ENCODE peak calls at places on chromosomes 4 and X, in ten cellular contexts. One of them, this sample, is unnamed.

GRCh38 chrX:13893826-13894225 is 76.9 kb upstream of the GPM6B start:
- DNase-seq in EL: no peak
- DNase-seq in ureter: no peak
- DNase-seq in iris pigment epithelial cell: no peak
- DNase-seq in cardiac septum: no peak
- DNase-seq in H4: no peak
- DNase-seq in dorsolateral prefrontal cortex: no peak
- DNase-seq in COR-L47: no peak
- DNase-seq in T-helper 2 cell: no peak
- DNase-seq in stimulated activated CD8-positive, alpha-beta memory T cell treated with anti-CD3 and anti-CD28 coated beads, Interleukin-4, amount 100 ng/mL, for 1 hour: no peak
- DNase-seq in this sample: no peak

GRCh38 chr4:98352940-98353339 is 91.8 kb downstream of the RAP1GDS1 start:
- DNase-seq in EL: no peak
- DNase-seq in ureter: no peak
- DNase-seq in iris pigment epithelial cell: no peak
- DNase-seq in cardiac septum: no peak
- DNase-seq in H4: no peak
- DNase-seq in dorsolateral prefrontal cortex: no peak
- DNase-seq in COR-L47: no peak
- DNase-seq in T-helper 2 cell: no peak
- DNase-seq in stimulated activated CD8-positive, alpha-beta memory T cell treated with anti-CD3 and anti-CD28 coated beads, Interleukin-4, amount 100 ng/mL, for 1 hour: no peak
- DNase-seq in this sample: no peak

GRCh38 chrX:139831689-139832456 is 101.0 kb downstream of the ATP11C start:
- DNase-seq in EL: peak
- DNase-seq in ureter: no peak
- DNase-seq in iris pigment epithelial cell: peak
- DNase-seq in cardiac septum: no peak
- DNase-seq in H4: peak
- DNase-seq in dorsolateral prefrontal cortex: no peak
- DNase-seq in COR-L47: no peak
- DNase-seq in T-helper 2 cell: no peak
- DNase-seq in stimulated activated CD8-positive, alpha-beta memory T cell treated with anti-CD3 and anti-CD28 coated beads, Interleukin-4, amount 100 ng/mL, for 1 hour: no peak
- DNase-seq in this sample: peak

GRCh38 chr4:145069361-145069760 is 28.6 kb downstream of the ANAPC10 start:
- DNase-seq in EL: peak
- DNase-seq in ureter: no peak
- DNase-seq in iris pigment epithelial cell: peak
- DNase-seq in cardiac septum: no peak
- DNase-seq in H4: no peak
- DNase-seq in dorsolateral prefrontal cortex: no peak
- DNase-seq in COR-L47: no peak
- DNase-seq in T-helper 2 cell: no peak
- DNase-seq in stimulated activated CD8-positive, alpha-beta memory T cell treated with anti-CD3 and anti-CD28 coated beads, Interleukin-4, amount 100 ng/mL, for 1 hour: no peak
- DNase-seq in this sample: peak

GRCh38 chrX:11100281-11101035 is 10.7 kb upstream of the HCCS start:
- DNase-seq in EL: peak
- DNase-seq in ureter: peak
- DNase-seq in iris pigment epithelial cell: peak
- DNase-seq in cardiac septum: no peak
- DNase-seq in H4: peak
- DNase-seq in dorsolateral prefrontal cortex: no peak
- DNase-seq in COR-L47: peak
- DNase-seq in T-helper 2 cell: no peak
- DNase-seq in stimulated activated CD8-positive, alpha-beta memory T cell treated with anti-CD3 and anti-CD28 coated beads, Interleukin-4, amount 100 ng/mL, for 1 hour: no peak
- DNase-seq in this sample: peak

GRCh38 chr4:99300934-99301333 is 10.1 kb upstream of the ADH1A start:
- DNase-seq in EL: peak
- DNase-seq in ureter: peak
- DNase-seq in iris pigment epithelial cell: peak
- DNase-seq in cardiac septum: peak
- DNase-seq in H4: peak
- DNase-seq in dorsolateral prefrontal cortex: no peak
- DNase-seq in COR-L47: peak
- DNase-seq in T-helper 2 cell: no peak
- DNase-seq in stimulated activated CD8-positive, alpha-beta memory T cell treated with anti-CD3 and anti-CD28 coated beads, Interleukin-4, amount 100 ng/mL, for 1 hour: no peak
- DNase-seq in this sample: peak

GRCh38 chrX:55135171-55135570 is 46.4 kb downstream of the PAGE2 start:
- DNase-seq in EL: peak
- DNase-seq in ureter: peak
- DNase-seq in iris pigment epithelial cell: peak
- DNase-seq in cardiac septum: no peak
- DNase-seq in H4: peak
- DNase-seq in dorsolateral prefrontal cortex: no peak
- DNase-seq in COR-L47: no peak
- DNase-seq in T-helper 2 cell: no peak
- DNase-seq in stimulated activated CD8-positive, alpha-beta memory T cell treated with anti-CD3 and anti-CD28 coated beads, Interleukin-4, amount 100 ng/mL, for 1 hour: no peak
- DNase-seq in this sample: no peak

GRCh38 chr4:7158991-7159390 is 33.3 kb upstream of the SORCS2 start:
- DNase-seq in EL: no peak
- DNase-seq in ureter: peak
- DNase-seq in iris pigment epithelial cell: no peak
- DNase-seq in cardiac septum: peak
- DNase-seq in H4: no peak
- DNase-seq in dorsolateral prefrontal cortex: peak
- DNase-seq in COR-L47: no peak
- DNase-seq in T-helper 2 cell: no peak
- DNase-seq in stimulated activated CD8-positive, alpha-beta memory T cell treated with anti-CD3 and anti-CD28 coated beads, Interleukin-4, amount 100 ng/mL, for 1 hour: no peak
- DNase-seq in this sample: no peak

GRCh38 chr4:53905935-53906377 is 158.4 kb downstream of the CHIC2 start:
- DNase-seq in EL: peak
- DNase-seq in ureter: no peak
- DNase-seq in iris pigment epithelial cell: peak
- DNase-seq in cardiac septum: no peak
- DNase-seq in H4: peak
- DNase-seq in dorsolateral prefrontal cortex: no peak
- DNase-seq in COR-L47: no peak
- DNase-seq in T-helper 2 cell: no peak
- DNase-seq in stimulated activated CD8-positive, alpha-beta memory T cell treated with anti-CD3 and anti-CD28 coated beads, Interleukin-4, amount 100 ng/mL, for 1 hour: no peak
- DNase-seq in this sample: peak

GRCh38 chr4:90537491-90537890 is 410.3 kb downstream of the CCSER1 start:
- DNase-seq in EL: no peak
- DNase-seq in ureter: no peak
- DNase-seq in iris pigment epithelial cell: peak
- DNase-seq in cardiac septum: no peak
- DNase-seq in H4: no peak
- DNase-seq in dorsolateral prefrontal cortex: no peak
- DNase-seq in COR-L47: no peak
- DNase-seq in T-helper 2 cell: no peak
- DNase-seq in stimulated activated CD8-positive, alpha-beta memory T cell treated with anti-CD3 and anti-CD28 coated beads, Interleukin-4, amount 100 ng/mL, for 1 hour: no peak
- DNase-seq in this sample: peak

GRCh38 chr4:143207555-143207954 is 22.8 kb downstream of the USP38 start:
- DNase-seq in EL: peak
- DNase-seq in ureter: no peak
- DNase-seq in iris pigment epithelial cell: peak
- DNase-seq in cardiac septum: no peak
- DNase-seq in H4: peak
- DNase-seq in dorsolateral prefrontal cortex: no peak
- DNase-seq in COR-L47: peak
- DNase-seq in T-helper 2 cell: no peak
- DNase-seq in stimulated activated CD8-positive, alpha-beta memory T cell treated with anti-CD3 and anti-CD28 coated beads, Interleukin-4, amount 100 ng/mL, for 1 hour: no peak
- DNase-seq in this sample: no peak

GRCh38 chr4:151292038-151292437 is 15.1 kb downstream of the PRSS48 start:
- DNase-seq in EL: no peak
- DNase-seq in ureter: no peak
- DNase-seq in iris pigment epithelial cell: no peak
- DNase-seq in cardiac septum: no peak
- DNase-seq in H4: no peak
- DNase-seq in dorsolateral prefrontal cortex: no peak
- DNase-seq in COR-L47: no peak
- DNase-seq in T-helper 2 cell: no peak
- DNase-seq in stimulated activated CD8-positive, alpha-beta memory T cell treated with anti-CD3 and anti-CD28 coated beads, Interleukin-4, amount 100 ng/mL, for 1 hour: no peak
- DNase-seq in this sample: no peak

GRCh38 chr4:78776729-78777555 is 792 bp downstream of the BMP2K start:
- DNase-seq in EL: peak
- DNase-seq in ureter: peak
- DNase-seq in iris pigment epithelial cell: peak
- DNase-seq in cardiac septum: peak
- DNase-seq in H4: peak
- DNase-seq in dorsolateral prefrontal cortex: peak
- DNase-seq in COR-L47: peak
- DNase-seq in T-helper 2 cell: peak
- DNase-seq in stimulated activated CD8-positive, alpha-beta memory T cell treated with anti-CD3 and anti-CD28 coated beads, Interleukin-4, amount 100 ng/mL, for 1 hour: peak
- DNase-seq in this sample: peak

GRCh38 chrX:68487254-68487653 is 11.6 kb upstream of the YIPF6 start:
- DNase-seq in EL: no peak
- DNase-seq in ureter: no peak
- DNase-seq in iris pigment epithelial cell: no peak
- DNase-seq in cardiac septum: no peak
- DNase-seq in H4: no peak
- DNase-seq in dorsolateral prefrontal cortex: no peak
- DNase-seq in COR-L47: no peak
- DNase-seq in T-helper 2 cell: no peak
- DNase-seq in stimulated activated CD8-positive, alpha-beta memory T cell treated with anti-CD3 and anti-CD28 coated beads, Interleukin-4, amount 100 ng/mL, for 1 hour: no peak
- DNase-seq in this sample: no peak

GRCh38 chr4:121785479-121785878 is 15.6 kb upstream of the EXOSC9 start:
- DNase-seq in EL: peak
- DNase-seq in ureter: no peak
- DNase-seq in iris pigment epithelial cell: peak
- DNase-seq in cardiac septum: no peak
- DNase-seq in H4: peak
- DNase-seq in dorsolateral prefrontal cortex: no peak
- DNase-seq in COR-L47: no peak
- DNase-seq in T-helper 2 cell: no peak
- DNase-seq in stimulated activated CD8-positive, alpha-beta memory T cell treated with anti-CD3 and anti-CD28 coated beads, Interleukin-4, amount 100 ng/mL, for 1 hour: no peak
- DNase-seq in this sample: peak

GRCh38 chrX:331772-332495 is 13.3 kb upstream of the GTPBP6 start:
- DNase-seq in EL: no peak
- DNase-seq in ureter: no peak
- DNase-seq in iris pigment epithelial cell: no peak
- DNase-seq in cardiac septum: no peak
- DNase-seq in H4: no peak
- DNase-seq in dorsolateral prefrontal cortex: no peak
- DNase-seq in COR-L47: no peak
- DNase-seq in T-helper 2 cell: no peak
- DNase-seq in stimulated activated CD8-positive, alpha-beta memory T cell treated with anti-CD3 and anti-CD28 coated beads, Interleukin-4, amount 100 ng/mL, for 1 hour: no peak
- DNase-seq in this sample: no peak

GRCh38 chrX:139738581-139738980 is 30.6 kb upstream of the MCF2 start:
- DNase-seq in EL: peak
- DNase-seq in ureter: no peak
- DNase-seq in iris pigment epithelial cell: peak
- DNase-seq in cardiac septum: no peak
- DNase-seq in H4: peak
- DNase-seq in dorsolateral prefrontal cortex: no peak
- DNase-seq in COR-L47: no peak
- DNase-seq in T-helper 2 cell: no peak
- DNase-seq in stimulated activated CD8-positive, alpha-beta memory T cell treated with anti-CD3 and anti-CD28 coated beads, Interleukin-4, amount 100 ng/mL, for 1 hour: no peak
- DNase-seq in this sample: no peak

GRCh38 chrX:31838617-31839016 is 766.8 kb upstream of the FTHL17 start:
- DNase-seq in EL: no peak
- DNase-seq in ureter: no peak
- DNase-seq in iris pigment epithelial cell: no peak
- DNase-seq in cardiac septum: no peak
- DNase-seq in H4: no peak
- DNase-seq in dorsolateral prefrontal cortex: no peak
- DNase-seq in COR-L47: no peak
- DNase-seq in T-helper 2 cell: no peak
- DNase-seq in stimulated activated CD8-positive, alpha-beta memory T cell treated with anti-CD3 and anti-CD28 coated beads, Interleukin-4, amount 100 ng/mL, for 1 hour: no peak
- DNase-seq in this sample: no peak

GRCh38 chr4:129362685-129363274 is 266.8 kb downstream of the C4orf33 start:
- DNase-seq in EL: peak
- DNase-seq in ureter: peak
- DNase-seq in iris pigment epithelial cell: peak
- DNase-seq in cardiac septum: no peak
- DNase-seq in H4: peak
- DNase-seq in dorsolateral prefrontal cortex: no peak
- DNase-seq in COR-L47: peak
- DNase-seq in T-helper 2 cell: peak
- DNase-seq in stimulated activated CD8-positive, alpha-beta memory T cell treated with anti-CD3 and anti-CD28 coated beads, Interleukin-4, amount 100 ng/mL, for 1 hour: no peak
- DNase-seq in this sample: no peak

GRCh38 chr4:71231753-71232420 is 106.9 kb upstream of the SLC4A4 start:
- DNase-seq in EL: peak
- DNase-seq in ureter: no peak
- DNase-seq in iris pigment epithelial cell: no peak
- DNase-seq in cardiac septum: no peak
- DNase-seq in H4: no peak
- DNase-seq in dorsolateral prefrontal cortex: no peak
- DNase-seq in COR-L47: no peak
- DNase-seq in T-helper 2 cell: no peak
- DNase-seq in stimulated activated CD8-positive, alpha-beta memory T cell treated with anti-CD3 and anti-CD28 coated beads, Interleukin-4, amount 100 ng/mL, for 1 hour: no peak
- DNase-seq in this sample: no peak

GRCh38 chr4:14877246-14878220 is 124.7 kb upstream of the CPEB2 start:
- DNase-seq in EL: no peak
- DNase-seq in ureter: no peak
- DNase-seq in iris pigment epithelial cell: no peak
- DNase-seq in cardiac septum: no peak
- DNase-seq in H4: peak
- DNase-seq in dorsolateral prefrontal cortex: no peak
- DNase-seq in COR-L47: no peak
- DNase-seq in T-helper 2 cell: no peak
- DNase-seq in stimulated activated CD8-positive, alpha-beta memory T cell treated with anti-CD3 and anti-CD28 coated beads, Interleukin-4, amount 100 ng/mL, for 1 hour: no peak
- DNase-seq in this sample: peak

GRCh38 chrX:84469226-84469625 is 33.0 kb downstream of the HDX start:
- DNase-seq in EL: peak
- DNase-seq in ureter: no peak
- DNase-seq in iris pigment epithelial cell: peak
- DNase-seq in cardiac septum: no peak
- DNase-seq in H4: peak
- DNase-seq in dorsolateral prefrontal cortex: no peak
- DNase-seq in COR-L47: peak
- DNase-seq in T-helper 2 cell: no peak
- DNase-seq in stimulated activated CD8-positive, alpha-beta memory T cell treated with anti-CD3 and anti-CD28 coated beads, Interleukin-4, amount 100 ng/mL, for 1 hour: no peak
- DNase-seq in this sample: no peak

GRCh38 chrX:100647095-100647494 is 3.1 kb downstream of the SRPX2 start:
- DNase-seq in EL: peak
- DNase-seq in ureter: no peak
- DNase-seq in iris pigment epithelial cell: peak
- DNase-seq in cardiac septum: no peak
- DNase-seq in H4: peak
- DNase-seq in dorsolateral prefrontal cortex: no peak
- DNase-seq in COR-L47: no peak
- DNase-seq in T-helper 2 cell: no peak
- DNase-seq in stimulated activated CD8-positive, alpha-beta memory T cell treated with anti-CD3 and anti-CD28 coated beads, Interleukin-4, amount 100 ng/mL, for 1 hour: no peak
- DNase-seq in this sample: no peak

GRCh38 chr4:14520171-14520570 is 482.1 kb upstream of the CPEB2 start:
- DNase-seq in EL: peak
- DNase-seq in ureter: no peak
- DNase-seq in iris pigment epithelial cell: peak
- DNase-seq in cardiac septum: no peak
- DNase-seq in H4: peak
- DNase-seq in dorsolateral prefrontal cortex: no peak
- DNase-seq in COR-L47: no peak
- DNase-seq in T-helper 2 cell: no peak
- DNase-seq in stimulated activated CD8-positive, alpha-beta memory T cell treated with anti-CD3 and anti-CD28 coated beads, Interleukin-4, amount 100 ng/mL, for 1 hour: no peak
- DNase-seq in this sample: no peak

GRCh38 chr4:176187610-176188009 is 7.8 kb downstream of the SPATA4 start:
- DNase-seq in EL: peak
- DNase-seq in ureter: no peak
- DNase-seq in iris pigment epithelial cell: peak
- DNase-seq in cardiac septum: no peak
- DNase-seq in H4: no peak
- DNase-seq in dorsolateral prefrontal cortex: no peak
- DNase-seq in COR-L47: no peak
- DNase-seq in T-helper 2 cell: no peak
- DNase-seq in stimulated activated CD8-positive, alpha-beta memory T cell treated with anti-CD3 and anti-CD28 coated beads, Interleukin-4, amount 100 ng/mL, for 1 hour: no peak
- DNase-seq in this sample: peak

GRCh38 chr4:173509031-173510001 is 20.7 kb downstream of the HAND2 start:
- DNase-seq in EL: peak
- DNase-seq in ureter: no peak
- DNase-seq in iris pigment epithelial cell: no peak
- DNase-seq in cardiac septum: peak
- DNase-seq in H4: no peak
- DNase-seq in dorsolateral prefrontal cortex: no peak
- DNase-seq in COR-L47: no peak
- DNase-seq in T-helper 2 cell: no peak
- DNase-seq in stimulated activated CD8-positive, alpha-beta memory T cell treated with anti-CD3 and anti-CD28 coated beads, Interleukin-4, amount 100 ng/mL, for 1 hour: no peak
- DNase-seq in this sample: no peak

This sample was measured in NCI-H226.